ENCODE peak calls at places on chromosomes 13 and 19, in eight cellular contexts. V, D, Q, H, W, F, S and N are unnamed samples.

GRCh38 chr13:42215578-42216421 is 56.2 kb upstream of the AKAP11 start:
- DNase-seq in V (no peak), D (no peak), Q (peak), H (no peak), W (no peak), F (peak), S (peak), N (peak)

GRCh38 chr19:6811906-6812305 is 39.4 kb downstream of the VAV1 start:
- DNase-seq in V (peak), D (no peak), Q (no peak), H (no peak), W (no peak), F (peak), S (peak), N (peak)

GRCh38 chr13:60745343-60745742 is 348.3 kb downstream of the TDRD3 start:
- DNase-seq in V (no peak), D (no peak), Q (no peak), H (no peak), W (no peak), F (no peak), S (no peak), N (no peak)

GRCh38 chr19:1725100-1726064 is 27.9 kb upstream of the ONECUT3 start:
- DNase-seq in V (peak), D (no peak), Q (peak), H (no peak), W (no peak), F (peak), S (peak), N (peak)

GRCh38 chr19:10112037-10112751 is 701 bp downstream of the P2RY11 start:
- DNase-seq in V (no peak), D (no peak), Q (no peak), H (no peak), W (no peak), F (peak), S (no peak), N (no peak)

GRCh38 chr13:40048551-40048950 is 393.1 kb downstream of the COG6 start:
- DNase-seq in V (no peak), D (no peak), Q (no peak), H (no peak), W (no peak), F (no peak), S (no peak), N (no peak)

GRCh38 chr19:4738734-4739133 is 15.1 kb upstream of the DPP9 start:
- DNase-seq in V (no peak), D (no peak), Q (no peak), H (no peak), W (no peak), F (no peak), S (no peak), N (no peak)

GRCh38 chr13:43153436-43154082 is 130.2 kb downstream of the DNAJC15 start:
- DNase-seq in V (peak), D (no peak), Q (no peak), H (no peak), W (no peak), F (no peak), S (peak), N (no peak)

GRCh38 chr13:51999525-51999924 is 11.7 kb downstream of the ATP7B start:
- DNase-seq in V (no peak), D (no peak), Q (no peak), H (no peak), W (no peak), F (no peak), S (no peak), N (no peak)